ENCODE peak calls at places on chromosomes 4 and X, in seven cellular contexts. One of them, this sample, is unnamed.

GRCh38 chrX:12113321-12113720 is 25.0 kb upstream of the FRMPD4 start:
- DNase-seq in amygdala: no peak
- DNase-seq in stimulated activated CD4-positive, alpha-beta T cell treated with anti-CD3 and anti-CD28 coated beads, TNF-alpha, amount 100 ng/mL, for 48 hours: no peak
- DNase-seq in NCI-H2081: no peak
- DNase-seq in H4: no peak
- DNase-seq in amniotic epithelial cell: peak
- DNase-seq in kidney: no peak
- DNase-seq in this sample: peak

GRCh38 chr4:26021417-26022345 is 107.7 kb downstream of the SMIM20 start:
- DNase-seq in stimulated activated CD4-positive, alpha-beta T cell treated with anti-CD3 and anti-CD28 coated beads, TNF-alpha, amount 100 ng/mL, for 48 hours: no peak
- DNase-seq in amniotic epithelial cell: no peak
- DNase-seq in NCI-H2081: no peak
- DNase-seq in amygdala: no peak
- DNase-seq in H4: peak
- DNase-seq in kidney: no peak
- DNase-seq in this sample: no peak

GRCh38 chrX:155695419-155695818 is 82.7 kb upstream of the TMLHE start:
- DNase-seq in stimulated activated CD4-positive, alpha-beta T cell treated with anti-CD3 and anti-CD28 coated beads, TNF-alpha, amount 100 ng/mL, for 48 hours: no peak
- DNase-seq in H4: no peak
- DNase-seq in NCI-H2081: no peak
- DNase-seq in amniotic epithelial cell: no peak
- DNase-seq in amygdala: no peak
- DNase-seq in kidney: no peak
- DNase-seq in this sample: no peak

GRCh38 chrX:71911023-71911730 is 532 bp downstream of the NHSL2 start:
- DNase-seq in amniotic epithelial cell: no peak
- DNase-seq in NCI-H2081: no peak
- DNase-seq in stimulated activated CD4-positive, alpha-beta T cell treated with anti-CD3 and anti-CD28 coated beads, TNF-alpha, amount 100 ng/mL, for 48 hours: no peak
- DNase-seq in H4: no peak
- DNase-seq in kidney: peak
- DNase-seq in amygdala: no peak
- DNase-seq in this sample: no peak

GRCh38 chr4:181619651-181620050 is 623.6 kb upstream of the TENM3 start:
- DNase-seq in NCI-H2081: no peak
- DNase-seq in kidney: no peak
- DNase-seq in amniotic epithelial cell: no peak
- DNase-seq in H4: no peak
- DNase-seq in amygdala: no peak
- DNase-seq in stimulated activated CD4-positive, alpha-beta T cell treated with anti-CD3 and anti-CD28 coated beads, TNF-alpha, amount 100 ng/mL, for 48 hours: no peak
- DNase-seq in this sample: no peak

GRCh38 chr4:149211961-149212360 is 603.7 kb downstream of the IQCM start:
- DNase-seq in NCI-H2081: no peak
- DNase-seq in kidney: no peak
- DNase-seq in H4: no peak
- DNase-seq in stimulated activated CD4-positive, alpha-beta T cell treated with anti-CD3 and anti-CD28 coated beads, TNF-alpha, amount 100 ng/mL, for 48 hours: no peak
- DNase-seq in amniotic epithelial cell: no peak
- DNase-seq in amygdala: no peak
- DNase-seq in this sample: no peak

GRCh38 chrX:110509778-110510510 is 151.3 kb downstream of the RTL9 start:
- DNase-seq in stimulated activated CD4-positive, alpha-beta T cell treated with anti-CD3 and anti-CD28 coated beads, TNF-alpha, amount 100 ng/mL, for 48 hours: no peak
- DNase-seq in kidney: no peak
- DNase-seq in H4: peak
- DNase-seq in amniotic epithelial cell: peak
- DNase-seq in NCI-H2081: no peak
- DNase-seq in amygdala: no peak
- DNase-seq in this sample: no peak

GRCh38 chrX:12999422-12999821 is 24.5 kb downstream of the TMSB4X start:
- DNase-seq in amygdala: no peak
- DNase-seq in amniotic epithelial cell: no peak
- DNase-seq in kidney: no peak
- DNase-seq in NCI-H2081: no peak
- DNase-seq in H4: no peak
- DNase-seq in stimulated activated CD4-positive, alpha-beta T cell treated with anti-CD3 and anti-CD28 coated beads, TNF-alpha, amount 100 ng/mL, for 48 hours: no peak
- DNase-seq in this sample: no peak

GRCh38 chr4:40515398-40516293 is 114.0 kb downstream of the RBM47 start:
- DNase-seq in NCI-H2081: no peak
- DNase-seq in amygdala: no peak
- DNase-seq in stimulated activated CD4-positive, alpha-beta T cell treated with anti-CD3 and anti-CD28 coated beads, TNF-alpha, amount 100 ng/mL, for 48 hours: no peak
- DNase-seq in kidney: peak
- DNase-seq in amniotic epithelial cell: peak
- DNase-seq in H4: peak
- DNase-seq in this sample: peak

GRCh38 chr4:84499065-84499982 is at the start of gene NKX6-1:
- DNase-seq in stimulated activated CD4-positive, alpha-beta T cell treated with anti-CD3 and anti-CD28 coated beads, TNF-alpha, amount 100 ng/mL, for 48 hours: no peak
- DNase-seq in amygdala: no peak
- DNase-seq in kidney: peak
- DNase-seq in amniotic epithelial cell: peak
- DNase-seq in NCI-H2081: peak
- DNase-seq in H4: peak
- DNase-seq in this sample: peak

GRCh38 chr4:7320413-7320812 is 114.3 kb downstream of the PSAPL1 start:
- DNase-seq in NCI-H2081: no peak
- DNase-seq in H4: no peak
- DNase-seq in kidney: peak
- DNase-seq in amniotic epithelial cell: no peak
- DNase-seq in stimulated activated CD4-positive, alpha-beta T cell treated with anti-CD3 and anti-CD28 coated beads, TNF-alpha, amount 100 ng/mL, for 48 hours: no peak
- DNase-seq in amygdala: no peak
- DNase-seq in this sample: no peak

GRCh38 chrX:68868316-68868715 is 39.5 kb downstream of the EFNB1 start:
- DNase-seq in H4: peak
- DNase-seq in stimulated activated CD4-positive, alpha-beta T cell treated with anti-CD3 and anti-CD28 coated beads, TNF-alpha, amount 100 ng/mL, for 48 hours: no peak
- DNase-seq in NCI-H2081: no peak
- DNase-seq in kidney: no peak
- DNase-seq in amniotic epithelial cell: peak
- DNase-seq in amygdala: no peak
- DNase-seq in this sample: no peak

GRCh38 chrX:7252013-7252610 is 104.2 kb upstream of the PUDP start:
- DNase-seq in H4: no peak
- DNase-seq in amygdala: no peak
- DNase-seq in stimulated activated CD4-positive, alpha-beta T cell treated with anti-CD3 and anti-CD28 coated beads, TNF-alpha, amount 100 ng/mL, for 48 hours: no peak
- DNase-seq in NCI-H2081: no peak
- DNase-seq in amniotic epithelial cell: no peak
- DNase-seq in kidney: peak
- DNase-seq in this sample: peak

GRCh38 chrX:112851161-112851779 is 10.6 kb upstream of the AMOT start:
- DNase-seq in amniotic epithelial cell: no peak
- DNase-seq in stimulated activated CD4-positive, alpha-beta T cell treated with anti-CD3 and anti-CD28 coated beads, TNF-alpha, amount 100 ng/mL, for 48 hours: no peak
- DNase-seq in kidney: no peak
- DNase-seq in H4: no peak
- DNase-seq in amygdala: no peak
- DNase-seq in NCI-H2081: peak
- DNase-seq in this sample: no peak

GRCh38 chr4:109067509-109068205 is 234.8 kb downstream of the COL25A1 start:
- DNase-seq in stimulated activated CD4-positive, alpha-beta T cell treated with anti-CD3 and anti-CD28 coated beads, TNF-alpha, amount 100 ng/mL, for 48 hours: no peak
- DNase-seq in H4: no peak
- DNase-seq in amniotic epithelial cell: peak
- DNase-seq in NCI-H2081: no peak
- DNase-seq in kidney: no peak
- DNase-seq in amygdala: no peak
- DNase-seq in this sample: no peak

GRCh38 chrX:122943918-122944317 is 240.2 kb upstream of the GRIA3 start:
- DNase-seq in amniotic epithelial cell: peak
- DNase-seq in stimulated activated CD4-positive, alpha-beta T cell treated with anti-CD3 and anti-CD28 coated beads, TNF-alpha, amount 100 ng/mL, for 48 hours: no peak
- DNase-seq in NCI-H2081: no peak
- DNase-seq in amygdala: no peak
- DNase-seq in H4: peak
- DNase-seq in kidney: no peak
- DNase-seq in this sample: no peak

This sample was measured in NCI-H226.